ENCODE peak calls at places on chromosomes 6 and 20, in ten cellular contexts. Z, M, B, R, U, F, S, H, L and E are unnamed samples.

GRCh38 chr20:17557675-17558006 is 12.2 kb upstream of the DSTN start:
- DNase-seq in Z (peak), M (peak), B (no peak), R (peak), U (no peak), F (peak), S (peak), H (no peak), L (peak), E (no peak)

GRCh38 chr6:99745651-99746050 is 139.0 kb downstream of the PRDM13 start:
- DNase-seq in Z (peak), M (no peak), B (no peak), R (peak), U (no peak), F (peak), S (peak), H (no peak), L (no peak), E (no peak)

GRCh38 chr6:68443704-68444103 is 191.4 kb upstream of the ADGRB3 start:
- DNase-seq in Z (no peak), M (no peak), B (no peak), R (no peak), U (no peak), F (no peak), S (no peak), H (no peak), L (no peak), E (no peak)

GRCh38 chr6:17341117-17341805 is 52.1 kb upstream of the CAP2 start:
- DNase-seq in Z (no peak), M (no peak), B (no peak), R (no peak), U (no peak), F (no peak), S (no peak), H (no peak), L (no peak), E (no peak)

GRCh38 chr6:167493961-167494697 is 169.2 kb downstream of the TTLL2 start:
- DNase-seq in Z (no peak), M (no peak), B (no peak), R (peak), U (peak), F (no peak), S (no peak), H (no peak), L (no peak), E (no peak)

GRCh38 chr6:110513001-110513400 is 36.6 kb upstream of the SLC22A16 start:
- DNase-seq in Z (no peak), M (peak), B (no peak), R (peak), U (no peak), F (peak), S (peak), H (no peak), L (no peak), E (no peak)

GRCh38 chr20:10863337-10864060 is 189.7 kb upstream of the JAG1 start:
- DNase-seq in Z (peak), M (peak), B (no peak), R (peak), U (no peak), F (peak), S (peak), H (no peak), L (no peak), E (no peak)

GRCh38 chr20:58001381-58001780 is 227.1 kb downstream of the ANKRD60 start:
- DNase-seq in Z (no peak), M (peak), B (no peak), R (no peak), U (peak), F (no peak), S (no peak), H (no peak), L (no peak), E (no peak)

GRCh38 chr6:106149472-106150069 is 63.4 kb downstream of the PRDM1 start:
- DNase-seq in Z (no peak), M (no peak), B (no peak), R (no peak), U (no peak), F (no peak), S (no peak), H (peak), L (no peak), E (no peak)

DNA sequence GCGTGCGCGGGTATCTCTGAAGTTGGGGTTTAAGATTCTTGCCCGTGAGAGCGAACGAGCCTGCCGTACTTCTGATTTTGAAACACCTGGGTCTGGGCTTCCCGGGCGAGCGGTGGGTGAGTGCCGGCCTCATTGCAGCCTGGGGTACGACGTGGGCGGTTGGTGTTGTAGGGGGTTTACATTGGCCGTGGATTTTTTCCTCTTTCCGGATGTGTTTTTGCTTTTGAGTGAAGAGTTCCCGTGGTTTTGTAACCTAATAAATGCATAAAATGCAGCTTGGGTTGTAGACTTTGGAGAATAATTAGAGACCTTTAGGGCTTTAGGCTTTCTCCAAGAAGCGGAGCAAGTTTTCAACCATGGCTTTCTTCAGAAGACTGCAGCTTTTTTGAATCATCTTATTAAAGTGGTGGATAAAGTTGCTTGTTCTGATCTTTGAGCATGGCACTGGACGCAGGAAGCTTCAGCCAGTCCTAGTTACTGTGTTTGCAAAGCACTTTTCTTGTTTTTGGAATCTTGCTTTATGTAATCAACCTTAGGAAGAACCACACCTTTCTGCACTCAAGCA is 314 bp downstream of the FARS2 start:
- DNase-seq in Z (no peak), M (no peak), B (no peak), R (no peak), U (no peak), F (peak), S (no peak), H (no peak), L (no peak), E (no peak)
- TF ChIP-seq CTCF in Z (no peak), M (no peak), B (no peak), R (no peak), U (no peak), F (no peak), S (no peak), H (no peak), L (no peak), E (no peak)

GRCh38 chr6:116111552-116112528 is 11.2 kb downstream of the NT5DC1 start:
- DNase-seq in Z (no peak), M (peak), B (peak), R (peak), U (no peak), F (peak), S (peak), H (peak), L (peak), E (no peak)
- TF ChIP-seq CTCF in Z (peak), M (peak), B (peak), R (peak), U (no peak), F (peak), S (peak), H (peak), L (peak), E (no peak)

GRCh38 chr6:2158596-2159271 is 86.7 kb downstream of the GMDS start:
- DNase-seq in Z (no peak), M (no peak), B (peak), R (peak), U (no peak), F (peak), S (peak), H (no peak), L (peak), E (no peak)
- TF ChIP-seq CTCF in Z (peak), M (peak), B (peak), R (peak), U (no peak), F (peak), S (peak), H (no peak), L (peak), E (no peak)

DNA sequence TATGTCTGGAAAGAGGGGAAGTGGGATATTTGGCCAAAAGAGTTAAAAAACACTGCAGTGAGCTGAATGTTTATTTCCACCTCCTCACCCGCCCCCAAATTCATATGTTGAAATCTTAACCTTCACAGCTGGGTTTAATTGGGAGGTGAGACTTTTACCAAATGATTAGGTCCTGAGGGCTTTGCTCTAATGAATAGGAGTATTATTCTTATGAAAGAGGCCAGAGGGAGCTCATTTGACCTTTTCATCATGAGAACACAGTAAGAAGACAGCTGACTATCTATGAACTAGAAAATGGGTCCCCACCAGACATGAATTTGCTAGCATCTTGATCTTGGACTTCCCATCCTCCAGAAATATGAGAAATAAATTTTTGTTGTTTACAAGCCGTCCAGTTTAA is 1028.9 kb downstream of the PHF3 start:
- DNase-seq in Z (no peak), M (no peak), B (no peak), R (no peak), U (no peak), F (no peak), S (no peak), H (no peak), L (no peak), E (no peak)
- TF ChIP-seq CTCF in Z (no peak), M (no peak), B (no peak), R (no peak), U (no peak), F (no peak), S (no peak), H (no peak), L (no peak), E (no peak)

DNA sequence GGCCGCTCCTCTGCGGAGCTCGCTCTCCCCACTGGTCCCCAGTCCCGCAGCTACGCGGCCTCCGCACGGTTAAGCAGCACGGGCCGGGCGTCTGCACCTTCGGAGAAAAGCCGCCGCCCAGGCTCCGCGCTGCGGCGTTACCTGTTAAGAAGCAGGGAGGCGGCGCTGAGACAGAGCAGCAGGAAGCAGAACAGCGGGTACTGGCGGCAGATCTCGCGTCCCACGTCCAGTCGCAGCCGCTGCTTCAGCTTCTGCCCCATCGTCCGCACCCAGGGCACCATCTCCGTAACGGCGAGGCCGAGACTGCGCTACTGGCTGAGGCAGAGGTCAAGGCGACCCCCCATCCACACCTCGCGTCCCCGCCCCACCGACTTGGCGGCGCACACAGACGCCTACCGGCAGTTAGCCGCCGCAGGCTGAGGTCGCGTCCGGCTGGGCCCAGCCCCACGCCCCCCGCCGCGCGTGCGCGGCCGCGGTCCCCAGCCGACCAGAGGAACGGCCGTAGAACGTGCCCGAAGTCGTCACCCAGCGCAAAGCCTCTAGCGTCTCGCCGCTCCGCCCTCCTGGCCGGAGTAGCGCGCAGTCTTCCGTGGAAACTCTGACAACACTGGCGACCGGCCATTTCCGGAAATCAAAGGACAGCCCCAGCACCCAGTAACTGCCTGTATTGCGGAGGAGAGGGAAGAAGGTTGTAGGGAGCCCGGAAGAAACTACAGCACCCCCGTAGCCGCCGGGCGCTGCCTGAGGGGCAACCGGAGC is at the start of gene SNX14:
- DNase-seq in Z (peak), M (peak), B (peak), R (peak), U (peak), F (peak), S (peak), H (peak), L (peak), E (peak)
- TF ChIP-seq CTCF in Z (peak), M (no peak), B (no peak), R (no peak), U (peak), F (no peak), S (no peak), H (no peak), L (no peak), E (no peak)

GRCh38 chr6:3575166-3575565 is 118.3 kb upstream of the SLC22A23 start:
- DNase-seq in Z (no peak), M (no peak), B (no peak), R (no peak), U (no peak), F (no peak), S (no peak), H (no peak), L (no peak), E (no peak)

GRCh38 chr6:3575701-3576100 is 118.9 kb upstream of the SLC22A23 start:
- DNase-seq in Z (no peak), M (no peak), B (no peak), R (no peak), U (no peak), F (no peak), S (no peak), H (no peak), L (no peak), E (no peak)

GRCh38 chr6:3571836-3572235 is 115.0 kb upstream of the SLC22A23 start:
- DNase-seq in Z (no peak), M (no peak), B (no peak), R (no peak), U (no peak), F (no peak), S (no peak), H (no peak), L (no peak), E (no peak)

GRCh38 chr6:3571206-3571815 is 114.5 kb upstream of the SLC22A23 start:
- DNase-seq in Z (no peak), M (no peak), B (no peak), R (peak), U (peak), F (no peak), S (no peak), H (no peak), L (no peak), E (no peak)

GRCh38 chr6:3573670-3574069 is 116.8 kb upstream of the SLC22A23 start:
- DNase-seq in Z (no peak), M (no peak), B (no peak), R (no peak), U (no peak), F (no peak), S (no peak), H (no peak), L (no peak), E (no peak)
- TF ChIP-seq CTCF in Z (no peak), M (no peak), B (no peak), R (no peak), U (no peak), F (no peak), S (no peak), H (no peak), L (no peak), E (no peak)

GRCh38 chr6:5115168-5115567 is 30.0 kb downstream of the PPP1R3G start:
- DNase-seq in Z (no peak), M (no peak), B (no peak), R (peak), U (no peak), F (no peak), S (peak), H (no peak), L (peak), E (no peak)
- TF ChIP-seq CTCF in Z (peak), M (peak), B (no peak), R (peak), U (no peak), F (peak), S (peak), H (no peak), L (no peak), E (no peak)

GRCh38 chr6:36607782-36608386 is 13.7 kb downstream of the SRSF3 start:
- DNase-seq in Z (no peak), M (no peak), B (peak), R (no peak), U (peak), F (no peak), S (no peak), H (no peak), L (no peak), E (no peak)

GRCh38 chr6:36604090-36605060 is 10.2 kb downstream of the SRSF3 start:
- DNase-seq in Z (no peak), M (no peak), B (no peak), R (no peak), U (peak), F (no peak), S (no peak), H (no peak), L (no peak), E (no peak)

GRCh38 chr6:36603222-36604089 is 9.3 kb downstream of the SRSF3 start:
- DNase-seq in Z (no peak), M (no peak), B (no peak), R (no peak), U (no peak), F (no peak), S (no peak), H (no peak), L (no peak), E (no peak)

GRCh38 chr6:36605102-36605501 is 10.9 kb downstream of the SRSF3 start:
- DNase-seq in Z (no peak), M (no peak), B (peak), R (no peak), U (no peak), F (no peak), S (no peak), H (no peak), L (no peak), E (no peak)

GRCh38 chr6:36605560-36606391 is 11.6 kb downstream of the SRSF3 start:
- DNase-seq in Z (no peak), M (no peak), B (peak), R (peak), U (peak), F (no peak), S (no peak), H (no peak), L (no peak), E (no peak)
- TF ChIP-seq CTCF in Z (peak), M (no peak), B (no peak), R (peak), U (peak), F (no peak), S (peak), H (peak), L (no peak), E (no peak)